ENCODE peak calls at places on chromosomes 3 and 15, in seven cellular contexts. I, Q, Y, E, G, L and K are unnamed samples.

GRCh38 chr15:69976366-69976994 is 121.2 kb downstream of the TLE3 start:
- DNase-seq in I (peak), Q (peak), Y (peak), E (peak), G (no peak), L (no peak), K (peak)

GRCh38 chr3:72791132-72791531 is 57.1 kb downstream of the SHQ1 start:
- DNase-seq in I (no peak), Q (no peak), Y (no peak), E (no peak), G (no peak), L (no peak), K (no peak)

GRCh38 chr15:48408337-48408736 is 77.1 kb downstream of the DUT start:
- DNase-seq in I (no peak), Q (no peak), Y (no peak), E (no peak), G (no peak), L (no peak), K (no peak)

GRCh38 chr15:100114526-100114925 is 227.2 kb downstream of the ADAMTS17 start:
- DNase-seq in I (no peak), Q (no peak), Y (no peak), E (no peak), G (no peak), L (no peak), K (no peak)

GRCh38 chr3:2765002-2765579 is 345.1 kb downstream of the IL5RA start:
- DNase-seq in I (no peak), Q (no peak), Y (peak), E (no peak), G (no peak), L (no peak), K (peak)

GRCh38 chr3:152574461-152575079 is 260.4 kb upstream of the P2RY1 start:
- DNase-seq in I (peak), Q (no peak), Y (peak), E (peak), G (peak), L (no peak), K (peak)

GRCh38 chr3:194150252-194150934 is 14.4 kb downstream of the HES1 start:
- DNase-seq in I (no peak), Q (no peak), Y (no peak), E (no peak), G (no peak), L (no peak), K (peak)

GRCh38 chr15:72354496-72354895 is 21.3 kb downstream of the HEXA start:
- DNase-seq in I (no peak), Q (no peak), Y (no peak), E (no peak), G (no peak), L (no peak), K (no peak)

GRCh38 chr3:98901032-98901464 is 447 bp downstream of the DCBLD2 start:
- DNase-seq in I (no peak), Q (peak), Y (peak), E (peak), G (no peak), L (peak), K (peak)
- TF ChIP-seq CTCF in I (no peak), Q (no peak), Y (no peak), E (no peak), G (no peak), L (no peak), K (no peak)

GRCh38 chr3:46408853-46409252 is 1.8 kb downstream of the CCRL2 start:
- DNase-seq in I (no peak), Q (no peak), Y (no peak), E (no peak), G (no peak), L (no peak), K (no peak)
- TF ChIP-seq CTCF in I (peak), Q (no peak), Y (no peak), E (no peak), G (no peak), L (no peak), K (no peak)

DNA sequence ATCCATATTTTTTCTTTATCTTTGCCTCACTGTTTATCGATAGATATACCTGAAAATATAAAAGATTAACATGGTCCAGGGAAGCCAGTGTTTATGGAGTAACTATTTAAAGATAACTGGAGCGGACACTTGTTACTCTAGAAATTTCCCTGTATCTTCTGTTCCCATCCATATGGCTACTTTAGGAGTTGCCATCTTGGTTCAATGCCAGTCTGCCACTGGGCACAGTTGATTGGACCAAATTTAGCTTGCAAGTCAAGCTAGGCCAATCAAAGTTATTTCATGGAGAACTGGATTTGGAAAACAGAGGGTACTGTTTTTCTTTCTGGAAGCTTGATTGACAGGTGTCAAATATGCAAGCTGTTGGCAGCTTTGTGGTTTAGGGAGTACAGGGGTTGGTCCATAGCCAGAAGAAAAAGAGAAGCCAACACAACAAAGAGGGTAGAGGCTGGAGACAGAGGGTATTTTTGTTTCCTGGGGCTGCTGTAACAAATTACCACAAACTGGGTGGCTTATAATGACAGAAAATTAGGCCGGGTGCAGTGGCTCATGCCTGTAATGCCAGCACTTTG is 33.4 kb upstream of the KLHL25 start:
- DNase-seq in I (no peak), Q (no peak), Y (no peak), E (no peak), G (no peak), L (no peak), K (no peak)
- TF ChIP-seq CTCF in I (no peak), Q (no peak), Y (no peak), E (no peak), G (no peak), L (no peak), K (no peak)

DNA sequence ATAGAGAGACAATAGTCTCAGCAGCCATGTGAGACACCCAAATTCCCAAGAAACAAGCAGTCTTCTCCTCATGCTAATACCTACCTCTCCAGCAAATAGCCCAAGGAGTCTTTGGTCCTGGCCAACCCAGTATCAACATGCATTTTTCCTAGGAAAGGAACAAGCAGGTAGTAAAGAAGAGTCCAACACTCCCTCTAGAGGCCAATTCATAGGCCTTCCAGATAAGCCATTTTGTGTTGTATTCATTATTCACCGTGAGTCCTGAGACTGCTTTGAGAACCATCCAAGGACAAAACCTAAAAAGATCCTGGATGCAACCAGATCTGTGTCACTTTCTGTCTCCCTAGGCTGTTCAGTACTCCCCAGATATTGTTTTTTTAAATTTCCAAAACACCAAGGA is 63.6 kb upstream of the SNTN start:
- DNase-seq in I (no peak), Q (no peak), Y (no peak), E (no peak), G (no peak), L (no peak), K (no peak)
- TF ChIP-seq CTCF in I (peak), Q (no peak), Y (no peak), E (no peak), G (no peak), L (no peak), K (no peak)

DNA sequence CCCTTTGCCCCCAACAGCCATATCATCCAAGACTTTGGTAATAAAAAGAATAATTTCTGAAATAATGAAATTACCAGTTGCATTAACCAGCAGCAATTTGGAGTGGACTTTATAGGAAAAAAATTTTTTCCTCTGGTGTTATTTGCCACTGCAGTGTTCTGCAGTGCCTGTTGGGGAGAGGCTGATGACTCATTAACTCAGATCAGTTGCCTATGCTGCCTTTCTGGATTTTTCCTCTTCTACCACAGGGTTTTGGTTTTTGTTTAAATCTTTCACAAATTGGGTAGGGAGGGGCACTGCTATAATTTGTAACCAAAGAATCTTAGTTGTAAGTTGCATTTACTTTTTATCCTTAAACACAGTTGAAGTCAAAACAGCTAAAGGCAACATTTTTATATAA is 22.7 kb downstream of the ATP6V1A start:
- DNase-seq in I (peak), Q (no peak), Y (no peak), E (peak), G (no peak), L (no peak), K (no peak)
- TF ChIP-seq CTCF in I (peak), Q (no peak), Y (no peak), E (no peak), G (no peak), L (no peak), K (no peak)